ENCODE peak calls at places on chromosomes 16 and 17, in four cellular contexts. L, N, S and P are unnamed samples. For H3K27me3, the result is how much of the 10 kb centered on the place peaks cover.

GRCh38 chr17:17462048-17462824 is 14.6 kb upstream of the MED9 start:
- DNase-seq in L (peak), N (no peak), S (no peak), P (no peak)

GRCh38 chr16:67246945-67247697 is at the start of gene FHOD1:
- DNase-seq in L (peak), N (peak), S (peak), P (peak)

GRCh38 chr17:48513097-48513496 is 17.7 kb downstream of the HOXB1 start:
- DNase-seq in L (no peak), N (no peak), S (no peak), P (no peak)

GRCh38 chr17:6639651-6640535 is 618 bp downstream of the KIAA0753 start:
- DNase-seq in L (peak), N (no peak), S (no peak), P (no peak)

GRCh38 chr16:47142469-47143328 is 1.0 kb downstream of the NETO2 start:
- DNase-seq in L (peak), N (no peak), S (no peak), P (no peak)

GRCh38 chr16:14263769-14264168 is 192.7 kb downstream of the MRTFB start:
- DNase-seq in L (no peak), N (no peak), S (no peak), P (no peak)

GRCh38 chr16:30665155-30665829 is 7.1 kb downstream of the FBRS start:
- DNase-seq in L (no peak), N (no peak), S (no peak), P (no peak)

GRCh38 chr16:11181242-11181888 is 74.6 kb downstream of the SOCS1 start:
- DNase-seq in L (no peak), N (no peak), S (no peak), P (no peak)

GRCh38 chr17:9951803-9952202 is 46.7 kb upstream of the RCVRN start:
- DNase-seq in L (no peak), N (no peak), S (no peak), P (no peak)

GRCh38 chr16:3879258-3879886 is 1.1 kb downstream of the CREBBP start:
- DNase-seq in L (peak), N (no peak), S (no peak), P (peak)

GRCh38 chr17:42287305-42288077 is 807 bp upstream of the STAT5A start:
- DNase-seq in L (no peak), N (no peak), S (peak), P (no peak)

GRCh38 chr16:89847056-89847929 is 19.0 kb downstream of the SPIRE2 start:
- DNase-seq in L (no peak), N (no peak), S (no peak), P (no peak)

GRCh38 chr16:8798174-8798527 is 512 bp downstream of the PMM2 start:
- DNase-seq in L (no peak), N (no peak), S (no peak), P (no peak)

GRCh38 chr17:63434951-63435571 is 11.0 kb downstream of the CYB561 start:
- DNase-seq in L (peak), N (no peak), S (no peak), P (no peak)

GRCh38 chr17:4316648-4317047 is 49.8 kb downstream of the UBE2G1 start:
- DNase-seq in L (no peak), N (no peak), S (no peak), P (no peak)

GRCh38 chr16:76535-77272 is 1.3 kb upstream of the MPG start:
- DNase-seq in L (no peak), N (no peak), S (no peak), P (no peak)

GRCh38 chr17:79888811-79889634 is 49.8 kb upstream of the CBX4 start:
- DNase-seq in L (peak), N (no peak), S (no peak), P (no peak)

GRCh38 chr17:79888009-79888540 is 48.8 kb upstream of the CBX4 start:
- DNase-seq in L (no peak), N (no peak), S (no peak), P (no peak)

GRCh38 chr17:79891113-79891730 is 52.0 kb upstream of the CBX4 start:
- DNase-seq in L (no peak), N (no peak), S (no peak), P (no peak)

GRCh38 chr17:79892457-79893236 is 53.4 kb upstream of the CBX4 start:
- DNase-seq in L (no peak), N (no peak), S (no peak), P (peak)

GRCh38 chr17:79890706-79891105 is 51.5 kb upstream of the CBX4 start:
- DNase-seq in L (peak), N (no peak), S (no peak), P (no peak)
- TF ChIP-seq CTCF in L (no peak), N (no peak), S (no peak), P (no peak)

DNA sequence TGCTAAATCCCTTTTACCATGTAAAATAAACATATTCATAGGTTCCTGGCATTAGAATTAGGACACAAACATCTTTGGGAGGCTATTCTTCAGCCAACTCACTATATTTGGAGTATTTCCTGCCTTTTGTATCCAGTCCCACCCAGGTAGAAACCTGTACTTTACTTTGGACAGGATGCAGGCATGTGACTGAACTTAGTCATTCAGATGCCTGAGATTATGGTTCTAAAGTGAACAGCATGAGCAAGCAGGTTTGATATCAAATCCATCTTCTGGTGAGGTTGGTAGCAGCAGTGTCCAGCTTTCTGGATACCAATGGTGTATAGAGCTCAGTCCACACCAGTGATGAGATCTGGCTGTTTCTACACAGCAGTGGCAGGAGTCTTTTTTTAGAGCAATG is 20.2 kb downstream of the CA10 start:
- DNase-seq in L (no peak), N (no peak), S (no peak), P (no peak)
- H3K27me3 ChIP-seq in L (under half), N (under half), S (under half), P (under half)

DNA sequence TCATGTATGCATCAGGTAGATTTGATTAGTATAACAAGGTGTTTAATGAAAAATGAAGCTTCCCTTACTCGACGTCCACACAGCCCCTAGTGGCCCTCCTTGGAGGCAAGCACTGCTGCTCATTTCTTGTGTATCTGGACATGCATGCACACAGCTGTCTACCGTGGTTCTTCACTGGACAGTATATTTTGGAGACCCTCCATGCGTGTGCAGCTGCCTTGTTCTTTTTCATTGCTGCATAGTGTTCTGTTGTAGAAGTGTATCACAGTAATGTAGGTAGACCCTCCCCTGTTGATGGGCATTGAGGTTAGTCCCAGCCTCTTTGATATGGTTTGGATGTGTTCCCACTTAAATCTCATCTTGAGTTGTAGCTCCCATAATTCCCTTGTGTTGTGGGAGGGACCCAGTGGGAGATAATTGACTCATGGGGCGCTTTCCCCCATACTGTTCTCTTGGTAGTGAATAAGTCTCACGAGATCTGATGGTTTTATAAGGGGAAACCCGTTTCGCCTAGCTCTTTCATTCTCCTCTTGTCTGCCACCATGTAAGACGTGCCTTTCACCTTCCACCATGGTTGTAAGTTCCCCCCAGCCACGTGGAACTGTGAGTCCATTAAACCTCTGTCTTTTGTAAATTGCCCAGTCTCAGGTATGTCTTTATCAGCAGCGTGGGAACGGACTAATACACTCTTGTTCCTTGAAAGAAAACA is 6.3 kb downstream of the CMIP start:
- DNase-seq in L (no peak), N (no peak), S (no peak), P (no peak)
- TF ChIP-seq CTCF in L (peak), N (no peak), S (no peak), P (no peak)

GRCh38 chr17:36911007-36911406 is 26.3 kb upstream of the LHX1 start:
- DNase-seq in L (no peak), N (no peak), S (no peak), P (no peak)
- H3K27me3 ChIP-seq in L (under half), N (under half), S (under half), P (under half)

GRCh38 chr16:81497690-81498089 is 53.1 kb downstream of the CMIP start:
- DNase-seq in L (no peak), N (no peak), S (no peak), P (no peak)
- TF ChIP-seq CTCF in L (no peak), N (no peak), S (no peak), P (no peak)